ENCODE peak calls at places on chromosomes 3 and 15, in nine cellular contexts. G, V, F, T, D, M, P, I and L are unnamed samples. For H3K36me3 and H3K4me1, the result is how much of the 10 kb centered on the place peaks cover.

GRCh38 chr3:156483426-156483825 is 71.5 kb downstream of the SSR3 start:
- DNase-seq in G (no peak), V (peak), F (peak), T (no peak), D (no peak), M (no peak), P (no peak), I (no peak), L (no peak)

GRCh38 chr3:152524198-152525140 is 255.7 kb downstream of the MBNL1 start:
- DNase-seq in G (no peak), V (peak), F (peak), T (no peak), D (no peak), M (no peak), P (no peak), I (no peak), L (no peak)

GRCh38 chr3:188510366-188510765 is 356.4 kb downstream of the LPP start:
- DNase-seq in G (no peak), V (peak), F (peak), T (no peak), D (no peak), M (no peak), P (no peak), I (peak), L (no peak)

GRCh38 chr15:78415284-78415683 is 22.7 kb upstream of the IREB2 start:
- DNase-seq in G (no peak), V (peak), F (peak), T (no peak), D (no peak), M (no peak), P (no peak), I (no peak), L (no peak)

GRCh38 chr3:45258317-45258716 is 32.2 kb upstream of the TMEM158 start:
- DNase-seq in G (no peak), V (no peak), F (no peak), T (no peak), D (no peak), M (no peak), P (no peak), I (no peak), L (no peak)

GRCh38 chr3:184471439-184471838 is 90.1 kb upstream of the EPHB3 start:
- DNase-seq in G (no peak), V (no peak), F (no peak), T (no peak), D (no peak), M (no peak), P (peak), I (no peak), L (no peak)

GRCh38 chr3:172094621-172095557 is 55.5 kb downstream of the FNDC3B start:
- DNase-seq in G (no peak), V (peak), F (no peak), T (no peak), D (no peak), M (no peak), P (no peak), I (no peak), L (no peak)

GRCh38 chr3:166706094-166706493 is 674.0 kb downstream of the ZBBX start:
- DNase-seq in G (no peak), V (no peak), F (no peak), T (no peak), D (no peak), M (no peak), P (no peak), I (no peak), L (no peak)

GRCh38 chr3:143203142-143203541 is 83.6 kb downstream of the CHST2 start:
- DNase-seq in G (no peak), V (no peak), F (no peak), T (no peak), D (no peak), M (no peak), P (no peak), I (no peak), L (no peak)

DNA sequence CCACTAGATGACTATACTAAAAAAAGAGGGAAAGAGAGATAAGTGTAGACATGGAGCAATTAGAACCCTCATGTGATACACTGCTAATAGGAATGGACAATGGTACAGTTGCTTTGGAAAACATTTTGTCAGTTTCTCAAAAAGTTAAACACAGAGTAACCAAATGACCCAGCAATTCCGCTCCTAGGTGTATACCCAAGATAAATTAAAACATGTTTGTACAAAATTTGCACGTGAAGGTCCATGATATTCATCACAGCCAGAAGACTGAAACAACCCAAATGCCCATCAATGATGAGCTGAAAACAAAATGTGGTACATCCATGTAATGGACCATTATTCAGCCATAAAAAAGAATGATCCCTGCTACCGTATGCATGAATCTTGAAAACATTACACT is 11.8 kb downstream of the MESP2 start:
- DNase-seq in G (no peak), V (no peak), F (no peak), T (no peak), D (no peak), M (no peak), P (no peak), I (no peak), L (no peak)
- H3K36me3 ChIP-seq in G (under half), V (under half), F (under half), T (under half), D (under half), M (half or more), P (under half), I (under half), L (under half)

GRCh38 chr15:70855764-70856163 is 1.8 kb upstream of the LARP6 start:
- DNase-seq in G (no peak), V (no peak), F (no peak), T (no peak), D (no peak), M (no peak), P (no peak), I (no peak), L (no peak)
- H3K4me1 ChIP-seq in G (under half), V (under half), F (under half), T (under half), D (under half), M (under half), P (under half), I (under half), L (under half)

GRCh38 chr15:70054884-70055387 is 42.8 kb downstream of the TLE3 start:
- DNase-seq in G (no peak), V (no peak), F (no peak), T (no peak), D (peak), M (peak), P (no peak), I (peak), L (no peak)
- H3K36me3 ChIP-seq in G (half or more), V (half or more), F (under half), T (under half), D (under half), M (half or more), P (half or more), I (half or more), L (half or more)

DNA sequence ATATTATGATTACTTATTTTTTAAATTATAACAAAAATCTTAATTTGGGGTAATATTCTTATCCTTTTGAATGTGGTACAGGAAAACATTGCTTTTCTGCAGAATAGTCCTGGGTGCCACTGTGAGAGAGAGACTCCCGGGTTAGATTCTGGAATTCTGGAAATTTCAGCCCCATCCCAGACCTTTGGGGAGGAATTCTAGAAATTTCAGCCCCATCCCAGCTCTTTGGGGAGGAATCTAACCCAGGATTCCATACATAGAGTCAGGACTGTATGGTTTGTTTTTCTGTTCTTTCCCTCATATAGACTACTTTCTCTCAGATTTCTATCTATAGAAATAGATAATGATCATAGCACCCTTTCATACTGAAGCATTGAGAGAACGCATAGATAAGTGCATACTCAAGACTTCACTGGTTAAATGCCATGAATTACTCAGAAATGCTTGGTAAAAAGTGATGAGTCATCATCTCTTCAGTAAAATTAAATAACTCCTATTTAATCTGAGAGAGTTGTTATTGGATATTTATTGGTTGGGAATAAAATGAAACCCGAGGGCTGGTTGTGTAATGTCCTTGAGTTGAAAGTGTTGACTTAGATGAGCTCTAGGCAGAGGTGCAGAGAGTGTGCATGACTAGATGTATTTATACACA is 8.3 kb downstream of the EIF2AK4 start:
- DNase-seq in G (no peak), V (peak), F (no peak), T (no peak), D (no peak), M (no peak), P (no peak), I (no peak), L (no peak)
- H3K4me1 ChIP-seq in G (under half), V (under half), F (under half), T (under half), D (under half), M (under half), P (under half), I (under half), L (under half)

DNA sequence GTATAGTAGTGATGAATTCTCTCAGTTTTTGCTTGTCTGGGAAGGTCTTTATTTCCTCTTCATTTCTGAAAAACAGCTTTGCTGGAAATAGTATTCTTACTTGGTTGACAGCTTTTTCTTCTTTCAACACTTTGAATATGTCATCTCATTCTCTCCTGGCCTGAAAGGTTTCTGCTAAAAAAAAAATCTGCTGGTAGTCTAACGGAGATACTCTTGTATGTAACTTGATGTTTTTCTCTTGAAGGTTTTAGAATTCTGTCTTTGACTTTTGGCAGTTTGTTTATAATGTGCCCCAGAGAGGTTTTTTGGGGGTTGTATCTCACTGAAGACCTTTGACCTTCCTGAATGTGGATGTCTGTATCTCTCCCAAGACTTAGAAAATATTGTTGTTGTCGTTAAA is 47.0 kb downstream of the THSD4 start:
- DNase-seq in G (no peak), V (no peak), F (no peak), T (no peak), D (no peak), M (no peak), P (no peak), I (no peak), L (no peak)
- H3K36me3 ChIP-seq in G (under half), V (under half), F (under half), T (under half), D (under half), M (under half), P (under half), I (half or more), L (under half)

DNA sequence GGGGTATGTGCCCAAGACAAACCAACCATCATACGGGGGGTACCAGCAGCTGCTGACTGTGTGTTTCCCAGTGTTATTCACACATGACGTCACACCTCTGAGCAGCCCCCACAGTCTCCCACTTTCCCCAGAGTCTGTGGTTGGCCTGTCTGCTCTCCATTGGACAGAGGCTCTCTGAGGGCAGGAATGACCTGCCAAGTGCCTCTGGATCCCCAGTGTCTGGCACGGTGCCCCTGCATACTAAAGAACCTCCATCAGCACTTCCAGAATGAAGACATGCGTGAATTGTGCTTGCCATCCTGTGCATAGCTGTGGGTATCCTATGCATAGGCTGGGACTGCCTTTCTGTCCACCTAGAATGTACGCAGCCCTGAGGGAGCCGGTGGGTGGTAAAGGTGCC is 3.5 kb upstream of the CCDC9B start:
- DNase-seq in G (no peak), V (no peak), F (no peak), T (no peak), D (no peak), M (no peak), P (no peak), I (no peak), L (no peak)
- H3K4me1 ChIP-seq in G (under half), V (under half), F (half or more), T (under half), D (under half), M (under half), P (under half), I (under half), L (half or more)

GRCh38 chr15:74418575-74419338 is 15.0 kb downstream of the SEMA7A start:
- DNase-seq in G (no peak), V (no peak), F (peak), T (no peak), D (no peak), M (no peak), P (no peak), I (no peak), L (no peak)

GRCh38 chr15:74419432-74419831 is 14.3 kb downstream of the SEMA7A start:
- DNase-seq in G (no peak), V (no peak), F (no peak), T (no peak), D (no peak), M (no peak), P (no peak), I (no peak), L (no peak)

GRCh38 chr15:74415966-74416916 is 17.5 kb downstream of the SEMA7A start:
- DNase-seq in G (no peak), V (no peak), F (no peak), T (no peak), D (no peak), M (no peak), P (no peak), I (no peak), L (no peak)

GRCh38 chr15:74417670-74418069 is 16.1 kb downstream of the SEMA7A start:
- DNase-seq in G (no peak), V (no peak), F (no peak), T (no peak), D (no peak), M (no peak), P (no peak), I (no peak), L (no peak)

GRCh38 chr15:74417230-74417629 is 16.5 kb downstream of the SEMA7A start:
- DNase-seq in G (no peak), V (peak), F (no peak), T (no peak), D (no peak), M (no peak), P (no peak), I (peak), L (peak)
- H3K36me3 ChIP-seq in G (under half), V (under half), F (under half), T (under half), D (under half), M (under half), P (under half), I (half or more), L (under half)

GRCh38 chr3:129594907-129595390 is 11.5 kb downstream of the PLXND1 start:
- DNase-seq in G (no peak), V (no peak), F (no peak), T (no peak), D (no peak), M (no peak), P (no peak), I (no peak), L (no peak)

GRCh38 chr3:129593230-129593594 is 13.3 kb downstream of the PLXND1 start:
- DNase-seq in G (no peak), V (no peak), F (no peak), T (no peak), D (no peak), M (no peak), P (no peak), I (no peak), L (no peak)

GRCh38 chr3:129592362-129593150 is 13.9 kb downstream of the PLXND1 start:
- DNase-seq in G (no peak), V (peak), F (peak), T (peak), D (peak), M (no peak), P (peak), I (no peak), L (peak)

GRCh38 chr3:129591932-129592331 is 14.5 kb downstream of the PLXND1 start:
- DNase-seq in G (no peak), V (no peak), F (no peak), T (no peak), D (no peak), M (no peak), P (no peak), I (no peak), L (no peak)

DNA sequence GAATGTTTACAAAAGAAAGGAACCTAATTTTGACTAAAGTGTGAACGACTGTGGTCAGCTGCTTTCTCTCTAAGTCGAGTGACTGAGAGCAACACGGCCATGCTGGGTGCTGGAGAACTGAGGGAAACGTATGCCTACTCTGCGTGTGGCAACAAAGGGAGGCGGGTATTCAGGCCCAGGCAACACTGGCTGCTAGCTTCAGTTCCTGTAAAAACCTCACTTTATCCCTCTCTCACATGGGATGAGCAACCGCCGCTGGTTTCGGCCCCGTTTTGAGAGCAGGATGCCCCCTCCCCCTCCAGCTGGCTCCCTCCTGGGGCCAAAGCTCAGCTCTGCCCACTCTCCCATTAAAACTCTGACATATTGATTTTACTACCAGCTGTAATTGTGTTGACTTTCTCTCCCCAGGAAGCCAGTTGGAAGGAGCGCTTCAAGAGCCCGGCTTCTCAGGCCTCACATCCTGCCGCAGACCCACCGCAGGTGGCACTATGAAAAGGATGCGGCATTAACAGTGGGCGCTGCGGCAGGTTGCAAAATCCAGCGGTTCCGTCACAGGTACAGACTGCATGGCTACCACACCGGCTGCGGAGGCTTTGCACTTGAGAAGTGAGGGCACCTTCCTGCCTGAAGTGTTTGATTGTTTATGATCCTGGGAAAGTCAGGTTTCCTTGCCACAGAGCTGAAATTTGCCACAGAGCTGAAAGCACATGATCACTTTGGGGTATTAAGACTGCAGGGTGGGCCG is 12.7 kb downstream of the PLXND1 start:
- DNase-seq in G (peak), V (peak), F (no peak), T (no peak), D (no peak), M (no peak), P (peak), I (no peak), L (no peak)
- H3K4me1 ChIP-seq in G (under half), V (half or more), F (half or more), T (under half), D (half or more), M (under half), P (under half), I (under half), L (half or more)

GRCh38 chr15:42172475-42172874 is 16.0 kb upstream of the PLA2G4F start:
- DNase-seq in G (no peak), V (no peak), F (no peak), T (no peak), D (no peak), M (no peak), P (no peak), I (no peak), L (no peak)

GRCh38 chr15:42171795-42172194 is 15.4 kb upstream of the PLA2G4F start:
- DNase-seq in G (no peak), V (no peak), F (no peak), T (no peak), D (no peak), M (no peak), P (no peak), I (no peak), L (no peak)

GRCh38 chr15:42175671-42176070 is 19.2 kb upstream of the PLA2G4F start:
- DNase-seq in G (no peak), V (no peak), F (no peak), T (no peak), D (no peak), M (no peak), P (no peak), I (no peak), L (no peak)

GRCh38 chr15:42166225-42166940 is 9.9 kb upstream of the PLA2G4F start:
- DNase-seq in G (no peak), V (no peak), F (no peak), T (no peak), D (no peak), M (no peak), P (peak), I (no peak), L (no peak)

GRCh38 chr15:42171122-42171521 is 14.7 kb upstream of the PLA2G4F start:
- DNase-seq in G (no peak), V (no peak), F (no peak), T (no peak), D (no peak), M (no peak), P (no peak), I (no peak), L (no peak)
- H3K36me3 ChIP-seq in G (half or more), V (under half), F (under half), T (under half), D (under half), M (half or more), P (half or more), I (half or more), L (half or more)